ENCODE peak calls at places on chromosome 6, in eight cellular contexts. R, Y, N, D, H, Q, F and O are unnamed samples.

GRCh38 chr6:157744202-157744601 is 78.8 kb upstream of the SNX9 start:
- ATAC-seq in R (no peak), Y (no peak), N (no peak), D (no peak), H (no peak), Q (no peak), F (no peak), O (no peak)

GRCh38 chr6:39881851-39882566 is 52.3 kb downstream of the MOCS1 start:
- ATAC-seq in R (peak), Y (no peak), N (peak), D (no peak), H (peak), Q (no peak), F (no peak), O (no peak)

GRCh38 chr6:125812394-125813231 is 21.9 kb downstream of the NCOA7 start:
- ATAC-seq in R (peak), Y (peak), N (peak), D (no peak), H (peak), Q (no peak), F (no peak), O (peak)

GRCh38 chr6:97147421-97147820 is 135.6 kb downstream of the MMS22L start:
- ATAC-seq in R (no peak), Y (no peak), N (no peak), D (no peak), H (no peak), Q (no peak), F (no peak), O (no peak)

GRCh38 chr6:5723905-5724691 is 282.6 kb downstream of the NRN1 start:
- ATAC-seq in R (peak), Y (no peak), N (peak), D (peak), H (peak), Q (peak), F (peak), O (peak)

GRCh38 chr6:67541591-67541990 is 1093.5 kb upstream of the ADGRB3 start:
- ATAC-seq in R (no peak), Y (no peak), N (no peak), D (no peak), H (no peak), Q (no peak), F (no peak), O (no peak)

GRCh38 chr6:69917834-69918233 is 51.5 kb downstream of the COL19A1 start:
- ATAC-seq in R (no peak), Y (no peak), N (no peak), D (no peak), H (no peak), Q (peak), F (peak), O (peak)

GRCh38 chr6:71478834-71479541 is 190.4 kb downstream of the OGFRL1 start:
- ATAC-seq in R (peak), Y (no peak), N (peak), D (no peak), H (peak), Q (no peak), F (no peak), O (peak)

GRCh38 chr6:106807946-106808611 is 166.4 kb downstream of the CD24 start:
- ATAC-seq in R (no peak), Y (no peak), N (no peak), D (no peak), H (no peak), Q (no peak), F (no peak), O (no peak)

GRCh38 chr6:142693446-142693845 is 251.5 kb downstream of the HIVEP2 start:
- ATAC-seq in R (peak), Y (no peak), N (no peak), D (no peak), H (no peak), Q (no peak), F (no peak), O (no peak)

GRCh38 chr6:131116755-131117360 is 18.4 kb upstream of the AKAP7 start:
- ATAC-seq in R (no peak), Y (no peak), N (no peak), D (no peak), H (no peak), Q (no peak), F (no peak), O (no peak)

GRCh38 chr6:19838442-19839236 is 1.5 kb downstream of the ID4 start:
- ATAC-seq in R (no peak), Y (peak), N (peak), D (no peak), H (peak), Q (no peak), F (peak), O (peak)

GRCh38 chr6:2259002-2259494 is 13.6 kb upstream of the GMDS start:
- ATAC-seq in R (no peak), Y (no peak), N (no peak), D (no peak), H (no peak), Q (no peak), F (no peak), O (no peak)

GRCh38 chr6:76326866-76327265 is 254.4 kb upstream of the IMPG1 start:
- ATAC-seq in R (no peak), Y (no peak), N (no peak), D (no peak), H (no peak), Q (no peak), F (no peak), O (no peak)

GRCh38 chr6:164554700-164555479 is 754.5 kb downstream of the C6orf118 start:
- ATAC-seq in R (no peak), Y (no peak), N (peak), D (no peak), H (no peak), Q (no peak), F (no peak), O (no peak)

GRCh38 chr6:112710710-112711109 is 363.6 kb downstream of the RFPL4B start:
- ATAC-seq in R (no peak), Y (no peak), N (no peak), D (no peak), H (no peak), Q (no peak), F (no peak), O (no peak)

GRCh38 chr6:116059713-116060571 is 749 bp downstream of the FRK start:
- ATAC-seq in R (peak), Y (peak), N (peak), D (no peak), H (peak), Q (no peak), F (no peak), O (peak)

GRCh38 chr6:78810146-78810545 is 57.2 kb upstream of the IRAK1BP1 start:
- ATAC-seq in R (no peak), Y (no peak), N (no peak), D (no peak), H (no peak), Q (no peak), F (no peak), O (peak)

GRCh38 chr6:138659998-138660397 is 113.6 kb upstream of the CCDC28A start:
- ATAC-seq in R (no peak), Y (no peak), N (no peak), D (no peak), H (no peak), Q (no peak), F (no peak), O (peak)

GRCh38 chr6:113414511-113414910 is 442.6 kb upstream of the MARCKS start:
- ATAC-seq in R (peak), Y (peak), N (peak), D (no peak), H (peak), Q (no peak), F (no peak), O (peak)

GRCh38 chr6:144297498-144298166 is 12.5 kb downstream of the UTRN start:
- ATAC-seq in R (peak), Y (no peak), N (peak), D (no peak), H (peak), Q (no peak), F (no peak), O (no peak)

GRCh38 chr6:8439601-8440268 is 4.4 kb upstream of the SLC35B3 start:
- ATAC-seq in R (no peak), Y (no peak), N (no peak), D (no peak), H (no peak), Q (no peak), F (no peak), O (no peak)

GRCh38 chr6:15841937-15842698 is 179.3 kb upstream of the DTNBP1 start:
- ATAC-seq in R (peak), Y (no peak), N (peak), D (no peak), H (peak), Q (no peak), F (no peak), O (no peak)

GRCh38 chr6:167573461-167574215 is 248.8 kb downstream of the TTLL2 start:
- ATAC-seq in R (peak), Y (no peak), N (peak), D (no peak), H (peak), Q (no peak), F (no peak), O (no peak)

GRCh38 chr6:22596011-22596410 is 26.6 kb downstream of the HDGFL1 start:
- ATAC-seq in R (no peak), Y (no peak), N (no peak), D (no peak), H (no peak), Q (no peak), F (no peak), O (no peak)

GRCh38 chr6:108673153-108673552 is 112.4 kb downstream of the FOXO3 start:
- ATAC-seq in R (no peak), Y (no peak), N (no peak), D (no peak), H (no peak), Q (no peak), F (no peak), O (peak)

GRCh38 chr6:135038335-135038734 is 16.3 kb downstream of the HBS1L start:
- ATAC-seq in R (no peak), Y (no peak), N (no peak), D (no peak), H (no peak), Q (no peak), F (no peak), O (no peak)

GRCh38 chr6:1552296-1552761 is 57.4 kb upstream of the FOXC1 start:
- ATAC-seq in R (peak), Y (no peak), N (no peak), D (peak), H (no peak), Q (peak), F (no peak), O (peak)